ENCODE peak calls at places on chromosomes 5 and 9, in eight cellular contexts. X is fibroblast of the conjunctiva; Y is CD8-positive, alpha-beta T cell; T is breast epithelium; I is stimulated activated CD4-positive, alpha-beta T cell treated with anti-CD3 and anti-CD28 coated beads, Interleukin-12 subunit alpha, Interleukin-12 subunit beta, amount 100 ng/mL, for 4 hours; L is SW480; A is tibial artery; P is adrenal gland. M is an unnamed sample.

GRCh38 chr9:132350861-132351315 is 3.9 kb downstream of the SETX start:
- DNase-seq in L (no peak), Y (peak), P (no peak), T (no peak), I (no peak), X (no peak), A (no peak), M (no peak)

GRCh38 chr5:54861212-54861894 is 124.0 kb downstream of the ESM1 start:
- DNase-seq in I (no peak), L (peak), X (no peak), P (no peak), A (no peak), T (no peak), Y (no peak), M (no peak)

GRCh38 chr5:69048233-69048632 is 45.6 kb upstream of the SLC30A5 start:
- DNase-seq in T (no peak), I (no peak), Y (no peak), L (peak), P (no peak), A (no peak), X (no peak), M (no peak)

GRCh38 chr5:90055831-90056328 is 353.7 kb downstream of the CETN3 start:
- DNase-seq in L (no peak), P (no peak), I (no peak), T (no peak), Y (no peak), A (no peak), X (peak), M (peak)

GRCh38 chr9:10045598-10045997 is 567.2 kb downstream of the PTPRD start:
- DNase-seq in Y (no peak), I (no peak), A (no peak), X (no peak), L (peak), T (no peak), P (no peak), M (peak)

GRCh38 chr9:21653091-21653490 is 149.3 kb upstream of the MTAP start:
- DNase-seq in L (no peak), P (no peak), I (no peak), X (no peak), Y (no peak), A (no peak), T (no peak), M (peak)

GRCh38 chr5:96780626-96781025 is 27.1 kb downstream of the ERAP1 start:
- DNase-seq in P (no peak), Y (no peak), X (no peak), L (no peak), T (no peak), A (no peak), I (no peak), M (peak)

GRCh38 chr5:91382530-91383026 is 539 bp downstream of the ARRDC3 start:
- DNase-seq in X (no peak), I (no peak), L (peak), Y (peak), T (no peak), A (no peak), P (peak), M (peak)

GRCh38 chr5:38373733-38374132 is 115.4 kb downstream of the EGFLAM start:
- DNase-seq in I (no peak), Y (no peak), L (no peak), X (peak), P (no peak), A (no peak), T (no peak), M (no peak)

GRCh38 chr9:70679845-70680244 is 265.4 kb upstream of the KLF9 start:
- DNase-seq in X (peak), T (no peak), I (no peak), Y (no peak), P (peak), L (no peak), A (no peak), M (peak)

GRCh38 chr5:171806976-171807823 is 21.6 kb downstream of the SMIM23 start:
- DNase-seq in L (peak), P (no peak), X (no peak), I (no peak), Y (no peak), T (no peak), A (no peak), M (peak)

GRCh38 chr5:591746-592145 is 20.4 kb upstream of the CEP72 start:
- DNase-seq in A (peak), I (no peak), L (no peak), P (no peak), T (no peak), Y (no peak), X (no peak), M (no peak)

GRCh38 chr5:9707766-9708462 is 77.8 kb upstream of the TAS2R1 start:
- DNase-seq in Y (no peak), X (no peak), A (no peak), L (no peak), P (no peak), T (no peak), I (no peak), M (no peak)

GRCh38 chr9:27622688-27623340 is 49.5 kb upstream of the C9orf72 start:
- DNase-seq in P (no peak), T (no peak), Y (no peak), X (no peak), I (no peak), L (no peak), A (no peak), M (no peak)

GRCh38 chr5:115702025-115702424 is 76.2 kb upstream of the TMED7 start:
- DNase-seq in I (no peak), T (no peak), X (no peak), L (no peak), Y (no peak), A (no peak), P (no peak), M (no peak)

GRCh38 chr9:92729735-92730155 is 34.9 kb downstream of the BICD2 start:
- DNase-seq in P (no peak), A (no peak), Y (no peak), I (no peak), X (no peak), T (peak), L (no peak), M (no peak)

GRCh38 chr5:59768204-59769040 is 125.1 kb downstream of the PDE4D start:
- DNase-seq in A (peak), Y (no peak), X (no peak), I (peak), L (peak), T (no peak), P (peak), M (peak)

GRCh38 chr9:127185931-127186781 is 63.7 kb upstream of the ANGPTL2 start:
- DNase-seq in T (peak), P (peak), A (peak), I (no peak), X (peak), Y (no peak), L (no peak), M (no peak)

GRCh38 chr5:66609615-66610014 is 13.4 kb downstream of the MAST4 start:
- DNase-seq in L (no peak), I (no peak), X (no peak), A (no peak), Y (no peak), T (no peak), P (no peak), M (no peak)

GRCh38 chr9:136690841-136691261 is 3.6 kb upstream of the AGPAT2 start:
- DNase-seq in Y (no peak), A (no peak), I (no peak), L (no peak), P (no peak), T (no peak), X (no peak), M (no peak)

GRCh38 chr5:173498871-173499470 is 117.5 kb downstream of the BOD1 start:
- DNase-seq in P (no peak), I (no peak), Y (no peak), X (no peak), T (no peak), L (peak), A (no peak), M (no peak)

GRCh38 chr5:159100022-159100927 is 559 bp upstream of the EBF1 start:
- DNase-seq in A (peak), Y (peak), L (peak), P (peak), T (peak), I (peak), X (peak), M (peak)

GRCh38 chr5:34652916-34653315 is 3.2 kb upstream of the RAI14 start:
- DNase-seq in I (no peak), P (no peak), L (no peak), Y (no peak), X (peak), A (no peak), T (no peak), M (no peak)

GRCh38 chr5:13932561-13932960 is 11.9 kb downstream of the DNAH5 start:
- DNase-seq in P (no peak), A (no peak), Y (no peak), X (no peak), T (no peak), L (no peak), I (no peak), M (peak)

GRCh38 chr5:937151-937924 is 44.7 kb downstream of the TRIP13 start:
- DNase-seq in L (no peak), A (peak), T (no peak), Y (no peak), X (no peak), I (no peak), P (no peak), M (no peak)

GRCh38 chr5:44641820-44642219 is 166.9 kb upstream of the MRPS30 start:
- DNase-seq in A (no peak), I (no peak), Y (no peak), L (no peak), P (no peak), X (no peak), T (no peak), M (no peak)

GRCh38 chr5:148651528-148651927 is 2.8 kb downstream of the HTR4 start:
- DNase-seq in X (no peak), Y (no peak), L (no peak), T (no peak), P (no peak), I (no peak), A (no peak), M (no peak)

GRCh38 chr5:150062523-150062922 is 23.8 kb downstream of the CSF1R start:
- DNase-seq in I (no peak), P (no peak), A (peak), T (no peak), Y (no peak), X (no peak), L (no peak), M (no peak)

GRCh38 chr5:159878988-159879471 is 37.3 kb upstream of the ADRA1B start:
- DNase-seq in X (peak), A (peak), P (peak), L (peak), I (no peak), Y (no peak), T (no peak), M (peak)

M was measured in epithelial cell of esophagus.